ENCODE peak calls at places on chromosome 22, in four cellular contexts. One of them, this sample, is unnamed.

GRCh38 chr22:21834869-21835268 is 32.6 kb downstream of the MAPK1 start:
- DNase-seq in H9: no peak
- DNase-seq in progenitor cell of endocrine pancreas: no peak
- DNase-seq in spleen: no peak
- DNase-seq in this sample: no peak

GRCh38 chr22:44211946-44212930 is 31.5 kb downstream of the PARVG start:
- DNase-seq in H9: no peak
- DNase-seq in progenitor cell of endocrine pancreas: no peak
- DNase-seq in spleen: no peak
- DNase-seq in this sample: no peak

GRCh38 chr22:24503137-24503850 is 8.2 kb downstream of the UPB1 start:
- DNase-seq in H9: peak
- DNase-seq in progenitor cell of endocrine pancreas: no peak
- DNase-seq in spleen: peak
- DNase-seq in this sample: peak

GRCh38 chr22:35337932-35338331 is 38.2 kb downstream of the TOM1 start:
- DNase-seq in H9: peak
- DNase-seq in progenitor cell of endocrine pancreas: no peak
- DNase-seq in spleen: no peak
- DNase-seq in this sample: no peak

GRCh38 chr22:46187862-46188261 is 37.5 kb downstream of the PPARA start:
- DNase-seq in H9: no peak
- DNase-seq in progenitor cell of endocrine pancreas: no peak
- DNase-seq in spleen: no peak
- DNase-seq in this sample: no peak

GRCh38 chr22:47836957-47837356 is 1074.5 kb downstream of the TBC1D22A start:
- DNase-seq in H9: no peak
- DNase-seq in progenitor cell of endocrine pancreas: no peak
- DNase-seq in spleen: no peak
- DNase-seq in this sample: no peak

GRCh38 chr22:46966495-46966845 is 204.0 kb downstream of the TBC1D22A start:
- DNase-seq in H9: no peak
- DNase-seq in progenitor cell of endocrine pancreas: no peak
- DNase-seq in spleen: no peak
- DNase-seq in this sample: no peak

GRCh38 chr22:43910178-43910695 is 13.4 kb upstream of the PNPLA3 start:
- DNase-seq in H9: no peak
- DNase-seq in progenitor cell of endocrine pancreas: no peak
- DNase-seq in spleen: no peak
- DNase-seq in this sample: no peak

GRCh38 chr22:19178065-19178658 is 374 bp downstream of the SLC25A1 start:
- DNase-seq in H9: no peak
- DNase-seq in progenitor cell of endocrine pancreas: peak
- DNase-seq in spleen: peak
- DNase-seq in this sample: no peak

GRCh38 chr22:26916236-26916635 is 258.8 kb downstream of the MIAT start:
- DNase-seq in H9: no peak
- DNase-seq in progenitor cell of endocrine pancreas: no peak
- DNase-seq in spleen: no peak
- DNase-seq in this sample: no peak

GRCh38 chr22:38397189-38398097 is 57.6 kb downstream of the KCNJ4 start:
- DNase-seq in H9: peak
- DNase-seq in progenitor cell of endocrine pancreas: no peak
- DNase-seq in spleen: peak
- DNase-seq in this sample: no peak

GRCh38 chr22:40463727-40464126 is 93.3 kb downstream of the SGSM3 start:
- DNase-seq in H9: no peak
- DNase-seq in progenitor cell of endocrine pancreas: no peak
- DNase-seq in spleen: no peak
- DNase-seq in this sample: no peak

GRCh38 chr22:20751185-20751851 is 22.6 kb upstream of the SERPIND1 start:
- DNase-seq in H9: peak
- DNase-seq in progenitor cell of endocrine pancreas: no peak
- DNase-seq in spleen: no peak
- DNase-seq in this sample: no peak

GRCh38 chr22:45878051-45878764 is 98.8 kb downstream of the WNT7B start:
- DNase-seq in H9: peak
- DNase-seq in progenitor cell of endocrine pancreas: peak
- DNase-seq in spleen: peak
- DNase-seq in this sample: peak

GRCh38 chr22:37139762-37140161 is 10.0 kb downstream of the IL2RB start:
- DNase-seq in H9: no peak
- DNase-seq in progenitor cell of endocrine pancreas: no peak
- DNase-seq in spleen: no peak
- DNase-seq in this sample: no peak

GRCh38 chr22:36860821-36861659 is at the start of gene NCF4:
- DNase-seq in H9: no peak
- DNase-seq in progenitor cell of endocrine pancreas: no peak
- DNase-seq in spleen: peak
- DNase-seq in this sample: no peak

GRCh38 chr22:37179622-37180420 is 8.2 kb downstream of the C1QTNF6 start:
- DNase-seq in H9: no peak
- DNase-seq in progenitor cell of endocrine pancreas: no peak
- DNase-seq in spleen: peak
- DNase-seq in this sample: no peak

GRCh38 chr22:38098410-38099249 is 11.9 kb downstream of the BAIAP2L2 start:
- DNase-seq in H9: peak
- DNase-seq in progenitor cell of endocrine pancreas: no peak
- DNase-seq in spleen: no peak
- DNase-seq in this sample: no peak

GRCh38 chr22:29136715-29137700 is 64.2 kb downstream of the KREMEN1 start:
- DNase-seq in H9: no peak
- DNase-seq in progenitor cell of endocrine pancreas: no peak
- DNase-seq in spleen: no peak
- DNase-seq in this sample: no peak

GRCh38 chr22:20524004-20524481 is 16.6 kb downstream of the MED15 start:
- DNase-seq in H9: no peak
- DNase-seq in progenitor cell of endocrine pancreas: no peak
- DNase-seq in spleen: no peak
- DNase-seq in this sample: no peak

GRCh38 chr22:23403720-23404688 is 176.1 kb downstream of the IGLL1 start:
- DNase-seq in H9: no peak
- DNase-seq in progenitor cell of endocrine pancreas: no peak
- DNase-seq in spleen: no peak
- DNase-seq in this sample: no peak

GRCh38 chr22:43218786-43219185 is 31.9 kb upstream of the TTLL12 start:
- DNase-seq in H9: no peak
- DNase-seq in progenitor cell of endocrine pancreas: no peak
- DNase-seq in spleen: no peak
- DNase-seq in this sample: no peak

GRCh38 chr22:28799125-28799833 is 1.1 kb downstream of the XBP1 start:
- DNase-seq in H9: no peak
- DNase-seq in progenitor cell of endocrine pancreas: no peak
- DNase-seq in spleen: no peak
- DNase-seq in this sample: peak

GRCh38 chr22:24224468-24224867 is 20.4 kb downstream of the GGT5 start:
- DNase-seq in H9: no peak
- DNase-seq in progenitor cell of endocrine pancreas: no peak
- DNase-seq in spleen: no peak
- DNase-seq in this sample: no peak

GRCh38 chr22:46081036-46081830 is 69.1 kb upstream of the PPARA start:
- DNase-seq in H9: no peak
- DNase-seq in progenitor cell of endocrine pancreas: no peak
- DNase-seq in spleen: peak
- DNase-seq in this sample: no peak

GRCh38 chr22:46041642-46042041 is 64.7 kb upstream of the WNT7B start:
- DNase-seq in H9: no peak
- DNase-seq in progenitor cell of endocrine pancreas: no peak
- DNase-seq in spleen: peak
- DNase-seq in this sample: peak

GRCh38 chr22:17108256-17109112 is 12.7 kb downstream of the TMEM121B start:
- DNase-seq in H9: no peak
- DNase-seq in progenitor cell of endocrine pancreas: no peak
- DNase-seq in spleen: peak
- DNase-seq in this sample: no peak

GRCh38 chr22:20159088-20159487 is 8.2 kb upstream of the CCDC188 start:
- DNase-seq in H9: peak
- DNase-seq in progenitor cell of endocrine pancreas: no peak
- DNase-seq in spleen: no peak
- DNase-seq in this sample: no peak

GRCh38 chr22:25880524-25880923 is 138.5 kb downstream of the MYO18B start:
- DNase-seq in H9: no peak
- DNase-seq in progenitor cell of endocrine pancreas: no peak
- DNase-seq in spleen: no peak
- DNase-seq in this sample: no peak
- TF ChIP-seq CTCF in H9: peak
- TF ChIP-seq CTCF in progenitor cell of endocrine pancreas: no peak
- TF ChIP-seq CTCF in spleen: no peak
- TF ChIP-seq CTCF in this sample: no peak

GRCh38 chr22:32517488-32517887 is 42.9 kb downstream of the FBXO7 start:
- DNase-seq in H9: no peak
- DNase-seq in progenitor cell of endocrine pancreas: no peak
- DNase-seq in spleen: no peak
- DNase-seq in this sample: no peak

GRCh38 chr22:32518351-32518750 is 43.7 kb downstream of the FBXO7 start:
- DNase-seq in H9: no peak
- DNase-seq in progenitor cell of endocrine pancreas: no peak
- DNase-seq in spleen: no peak
- DNase-seq in this sample: no peak

GRCh38 chr22:32520612-32521011 is 46.0 kb downstream of the FBXO7 start:
- DNase-seq in H9: no peak
- DNase-seq in progenitor cell of endocrine pancreas: no peak
- DNase-seq in spleen: no peak
- DNase-seq in this sample: no peak

GRCh38 chr22:32517921-32518320 is 43.3 kb downstream of the FBXO7 start:
- DNase-seq in H9: no peak
- DNase-seq in progenitor cell of endocrine pancreas: no peak
- DNase-seq in spleen: no peak
- DNase-seq in this sample: no peak

DNA sequence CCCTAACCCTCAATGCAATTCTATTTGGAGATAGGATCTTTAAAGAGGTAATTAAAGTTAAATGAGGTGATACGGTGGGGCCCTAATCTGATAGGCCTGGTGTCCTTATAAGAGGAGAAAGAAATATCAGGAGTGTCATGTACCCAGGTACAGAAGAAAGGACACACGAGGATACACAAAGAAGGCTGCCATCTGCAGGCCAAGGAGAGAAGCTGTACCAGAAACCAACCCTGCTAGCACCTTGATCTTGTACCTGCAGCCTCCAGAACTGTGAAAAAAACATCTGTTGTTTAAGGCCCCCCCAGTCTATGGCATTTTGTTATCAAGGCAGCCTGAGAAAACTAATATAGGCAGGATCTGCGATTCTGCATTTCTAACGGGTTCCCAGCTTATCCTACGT is 44.2 kb downstream of the FBXO7 start:
- DNase-seq in H9: no peak
- DNase-seq in progenitor cell of endocrine pancreas: no peak
- DNase-seq in spleen: no peak
- DNase-seq in this sample: no peak
- TF ChIP-seq CTCF in H9: peak
- TF ChIP-seq CTCF in progenitor cell of endocrine pancreas: peak
- TF ChIP-seq CTCF in spleen: no peak
- TF ChIP-seq CTCF in this sample: no peak

GRCh38 chr22:31161386-31161785 is 1.4 kb downstream of the RNF185 start:
- DNase-seq in H9: no peak
- DNase-seq in progenitor cell of endocrine pancreas: no peak
- DNase-seq in spleen: no peak
- DNase-seq in this sample: no peak

GRCh38 chr22:31160328-31160978 is 471 bp downstream of the RNF185 start:
- DNase-seq in H9: no peak
- DNase-seq in progenitor cell of endocrine pancreas: no peak
- DNase-seq in spleen: peak
- DNase-seq in this sample: no peak

DNA sequence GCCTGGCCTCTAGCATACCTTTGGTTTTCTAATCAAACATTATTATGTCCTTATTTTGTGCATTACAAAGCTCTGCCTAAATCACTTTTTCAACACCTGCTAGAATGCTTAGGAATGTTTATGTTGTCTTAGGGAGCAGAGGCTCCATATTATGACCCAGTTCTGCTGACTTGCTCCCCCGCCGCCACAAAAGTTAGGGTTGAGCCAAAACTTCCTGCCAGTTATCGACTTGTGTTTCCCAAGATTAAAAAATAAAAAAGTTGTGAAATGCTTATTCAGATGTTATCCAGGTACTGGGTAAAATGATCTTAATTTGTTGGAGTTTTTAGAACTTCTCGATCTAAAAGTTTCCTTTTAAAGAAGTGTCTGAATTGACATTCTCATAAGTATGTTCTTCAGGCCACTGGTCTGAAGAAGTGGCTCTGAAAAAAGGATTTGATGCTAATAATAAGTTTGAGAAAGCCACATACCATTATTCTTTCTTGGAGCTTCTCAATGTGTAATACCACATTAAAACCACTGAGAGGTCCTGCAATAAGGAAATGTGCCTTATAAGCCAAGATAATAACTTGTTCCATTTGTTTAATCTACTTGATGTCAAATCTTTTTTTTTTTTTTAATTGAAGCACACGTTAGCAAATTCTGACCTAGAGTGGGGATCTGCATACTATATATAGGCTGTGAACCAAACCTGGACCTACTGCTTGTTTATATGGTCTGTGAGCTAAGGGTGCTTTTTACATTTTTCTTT is 2.2 kb downstream of the RNF185 start:
- DNase-seq in H9: no peak
- DNase-seq in progenitor cell of endocrine pancreas: no peak
- DNase-seq in spleen: no peak
- DNase-seq in this sample: no peak
- TF ChIP-seq CTCF in H9: no peak
- TF ChIP-seq CTCF in progenitor cell of endocrine pancreas: no peak
- TF ChIP-seq CTCF in spleen: no peak
- TF ChIP-seq CTCF in this sample: no peak

GRCh38 chr22:50525991-50526848 is 822 bp upstream of the SCO2 start:
- DNase-seq in H9: peak
- DNase-seq in progenitor cell of endocrine pancreas: peak
- DNase-seq in spleen: peak
- DNase-seq in this sample: no peak
- TF ChIP-seq CTCF in H9: peak
- TF ChIP-seq CTCF in progenitor cell of endocrine pancreas: peak
- TF ChIP-seq CTCF in spleen: peak
- TF ChIP-seq CTCF in this sample: no peak